ENCODE peak calls at places on chromosomes 11 and 22, in five cellular contexts. T, P, N, Z and X are unnamed samples.

GRCh38 chr11:114942207-114942606 is 263.9 kb downstream of the NXPE2 start:
- DNase-seq in T (no peak), P (no peak), N (no peak), Z (peak; percentile 26), X (no peak)

GRCh38 chr11:10526974-10527918 is 13.7 kb downstream of the RNF141 start:
- DNase-seq in T (no peak), P (no peak), N (no peak), Z (no peak), X (no peak)

GRCh38 chr11:128324051-128324481 is 263.3 kb downstream of the ETS1 start:
- DNase-seq in T (no peak), P (no peak), N (no peak), Z (no peak), X (no peak)

GRCh38 chr11:132022718-132023117 is 652.3 kb downstream of the NTM start:
- DNase-seq in T (no peak), P (no peak), N (no peak), Z (no peak), X (no peak)

GRCh38 chr22:48599346-48599745 is 1228.3 kb downstream of the BRD1 start:
- DNase-seq in T (no peak), P (no peak), N (no peak), Z (no peak), X (no peak)

GRCh38 chr11:114367244-114367957 is 32.9 kb downstream of the C11orf71 start:
- DNase-seq in T (no peak), P (no peak), N (no peak), Z (no peak), X (no peak)

GRCh38 chr11:65856689-65857499 is 1.1 kb downstream of the CFL1 start:
- DNase-seq in T (peak; percentile 72), P (peak; percentile 48), N (peak; percentile 53), Z (peak; percentile 82), X (peak; percentile 79)

GRCh38 chr11:34758262-34758661 is 137.4 kb downstream of the EHF start:
- DNase-seq in T (no peak), P (no peak), N (no peak), Z (no peak), X (no peak)

GRCh38 chr22:30605449-30606110 is 1.4 kb upstream of the TCN2 start:
- DNase-seq in T (peak; percentile 43), P (no peak), N (peak; percentile 37), Z (peak; percentile 47), X (peak; percentile 48)